ENCODE peak calls at places on chromosome 18, in ten cellular contexts. T is DMS153; Y is stimulated activated CD8-positive, alpha-beta memory T cell treated with anti-CD3 and anti-CD28 coated beads, Interleukin-12 subunit alpha, Interleukin-12 subunit beta, amount 100 ng/mL, for 1 hour; W is NCI-H1092; Z is coronary artery; P is GM13976; C is brain microvascular endothelial cell; J is D341Med; B is AG04450; A is neural crest cell. R is an unnamed sample.
A peak's percentile ranks its signal among the peaks of the same experiment; 100 is the strongest.

GRCh38 chr18:44729631-44730101 is 49.0 kb downstream of the SETBP1 start:
- DNase-seq in T (no peak), Y (peak; percentile 18), W (no peak), Z (no peak), P (no peak), C (peak; percentile 96), J (peak; percentile 62), B (peak; percentile 32), A (no peak), R (no peak)

GRCh38 chr18:32208012-32208411 is 18.2 kb downstream of the MEP1B start:
- DNase-seq in T (no peak), Y (no peak), W (no peak), Z (no peak), P (no peak), C (no peak), J (no peak), B (no peak), A (no peak), R (no peak)

GRCh38 chr18:22167471-22168151 is 1.8 kb upstream of the GATA6 start:
- DNase-seq in T (no peak), Y (no peak), W (no peak), Z (no peak), P (no peak), C (no peak), J (peak; percentile 69), B (no peak), A (peak; percentile 22), R (no peak)

GRCh38 chr18:35513181-35513932 is 15.6 kb upstream of the INO80C start:
- DNase-seq in T (no peak), Y (no peak), W (no peak), Z (no peak), P (no peak), C (peak; percentile 100), J (no peak), B (no peak), A (no peak), R (peak; percentile 70)

GRCh38 chr18:44325903-44326650 is 354.6 kb upstream of the SETBP1 start:
- DNase-seq in T (peak; percentile 36), Y (no peak), W (peak; percentile 56), Z (no peak), P (peak; percentile 13), C (peak; percentile 66), J (peak; percentile 33), B (peak; percentile 42), A (peak; percentile 51), R (peak; percentile 29)

GRCh38 chr18:55265130-55265675 is 305.9 kb upstream of the CCDC68 start:
- DNase-seq in T (no peak), Y (no peak), W (no peak), Z (no peak), P (no peak), C (no peak), J (no peak), B (no peak), A (no peak), R (no peak)

GRCh38 chr18:37435996-37436395 is 129.6 kb downstream of the CELF4 start:
- DNase-seq in T (no peak), Y (no peak), W (no peak), Z (no peak), P (no peak), C (no peak), J (no peak), B (no peak), A (no peak), R (no peak)

GRCh38 chr18:11994346-11994707 is 13.0 kb downstream of the IMPA2 start:
- DNase-seq in T (no peak), Y (no peak), W (no peak), Z (no peak), P (no peak), C (peak; percentile 28), J (no peak), B (no peak), A (no peak), R (no peak)

GRCh38 chr18:57819671-57820460 is 16.8 kb upstream of the ATP8B1 start:
- DNase-seq in T (peak; percentile 96), Y (no peak), W (peak; percentile 15), Z (no peak), P (no peak), C (peak; percentile 97), J (peak; percentile 51), B (peak; percentile 63), A (no peak), R (peak; percentile 96)

GRCh38 chr18:36031407-36031806 is 36.0 kb downstream of the RPRD1A start:
- DNase-seq in T (no peak), Y (no peak), W (no peak), Z (no peak), P (no peak), C (no peak), J (no peak), B (no peak), A (no peak), R (no peak)

GRCh38 chr18:35042389-35043066 is 1.3 kb downstream of the MAPRE2 start:
- DNase-seq in T (no peak), Y (no peak), W (no peak), Z (no peak), P (no peak), C (no peak), J (no peak), B (no peak), A (no peak), R (no peak)

GRCh38 chr18:28581503-28582169 is 404.7 kb upstream of the CDH2 start:
- DNase-seq in T (peak; percentile 39), Y (no peak), W (peak; percentile 58), Z (no peak), P (no peak), C (no peak), J (no peak), B (no peak), A (no peak), R (no peak)

GRCh38 chr18:75474332-75474731 is 46.8 kb upstream of the SMIM21 start:
- DNase-seq in T (no peak), Y (no peak), W (no peak), Z (no peak), P (no peak), C (no peak), J (no peak), B (no peak), A (no peak), R (no peak)

GRCh38 chr18:44564922-44565321 is 115.8 kb upstream of the SETBP1 start:
- DNase-seq in T (no peak), Y (no peak), W (no peak), Z (no peak), P (no peak), C (peak; percentile 18), J (no peak), B (no peak), A (no peak), R (no peak)

GRCh38 chr18:13550446-13551304 is 175.7 kb downstream of the FAM210A start:
- DNase-seq in T (no peak), Y (no peak), W (no peak), Z (peak; percentile 55), P (no peak), C (no peak), J (peak; percentile 42), B (no peak), A (no peak), R (no peak)

GRCh38 chr18:9649164-9649540 is 34.8 kb upstream of the PPP4R1 start:
- DNase-seq in T (no peak), Y (no peak), W (no peak), Z (no peak), P (no peak), C (no peak), J (no peak), B (no peak), A (no peak), R (no peak)

GRCh38 chr18:12659904-12660605 is 2.1 kb upstream of the SPIRE1 start:
- DNase-seq in T (no peak), Y (no peak), W (no peak), Z (no peak), P (peak; percentile 73), C (peak; percentile 47), J (peak; percentile 73), B (peak; percentile 29), A (peak; percentile 37), R (no peak)

GRCh38 chr18:58998421-58999203 is 133.9 kb downstream of the ZNF532 start:
- DNase-seq in T (no peak), Y (no peak), W (no peak), Z (no peak), P (peak; percentile 32), C (peak; percentile 68), J (no peak), B (no peak), A (no peak), R (peak; percentile 53)

GRCh38 chr18:29147944-29148343 is 971.0 kb upstream of the CDH2 start:
- DNase-seq in T (no peak), Y (no peak), W (no peak), Z (no peak), P (no peak), C (peak; percentile 57), J (peak; percentile 59), B (peak; percentile 61), A (no peak), R (no peak)

GRCh38 chr18:74331404-74331803 is 15.8 kb downstream of the C18orf63 start:
- DNase-seq in T (no peak), Y (no peak), W (no peak), Z (no peak), P (no peak), C (peak; percentile 51), J (peak; percentile 47), B (peak; percentile 13), A (no peak), R (no peak)

GRCh38 chr18:55318864-55319516 is 269.0 kb downstream of the TCF4 start:
- DNase-seq in T (no peak), Y (no peak), W (peak; percentile 31), Z (no peak), P (no peak), C (no peak), J (no peak), B (peak; percentile 37), A (no peak), R (no peak)

GRCh38 chr18:23580677-23581367 is 5.5 kb downstream of the NPC1 start:
- DNase-seq in T (no peak), Y (no peak), W (no peak), Z (no peak), P (no peak), C (peak; percentile 69), J (no peak), B (peak; percentile 58), A (no peak), R (peak; percentile 62)

GRCh38 chr18:6146309-6146661 is 251.0 kb upstream of the TMEM200C start:
- DNase-seq in T (no peak), Y (no peak), W (no peak), Z (no peak), P (no peak), C (no peak), J (no peak), B (no peak), A (no peak), R (no peak)

GRCh38 chr18:62827397-62827796 is 112.1 kb downstream of the PHLPP1 start:
- DNase-seq in T (peak; percentile 93), Y (no peak), W (peak; percentile 7), Z (no peak), P (no peak), C (no peak), J (no peak), B (no peak), A (no peak), R (no peak)

GRCh38 chr18:55385770-55386169 is 202.2 kb downstream of the TCF4 start:
- DNase-seq in T (no peak), Y (no peak), W (no peak), Z (no peak), P (no peak), C (no peak), J (no peak), B (no peak), A (no peak), R (no peak)

GRCh38 chr18:35458677-35459441 is 38.9 kb downstream of the INO80C start:
- DNase-seq in T (no peak), Y (no peak), W (no peak), Z (peak; percentile 81), P (peak; percentile 38), C (peak; percentile 86), J (no peak), B (peak; percentile 8), A (no peak), R (peak; percentile 84)

GRCh38 chr18:6752200-6752873 is 22.8 kb downstream of the ARHGAP28 start:
- DNase-seq in T (no peak), Y (no peak), W (no peak), Z (no peak), P (no peak), C (peak; percentile 92), J (no peak), B (peak; percentile 53), A (no peak), R (no peak)

GRCh38 chr18:41666251-41666650 is 288.8 kb upstream of the PIK3C3 start:
- DNase-seq in T (peak; percentile 20), Y (no peak), W (peak; percentile 52), Z (no peak), P (no peak), C (no peak), J (no peak), B (no peak), A (no peak), R (no peak)

R was measured in HS-27A.